ENCODE peak calls at places on chromosome 6, in nine cellular contexts. T, S, L, X, R, Q, G, W and I are unnamed samples.

GRCh38 chr6:155495011-155495768 is 39.6 kb upstream of the NOX3 start:
- DNase-seq in W (peak), G (no peak), S (peak), X (peak), T (peak), L (no peak), R (peak), Q (peak), I (no peak)

GRCh38 chr6:44012078-44012493 is 115.2 kb downstream of the MRPL14 start:
- DNase-seq in W (no peak), S (no peak), T (peak), G (no peak), L (no peak), X (no peak), Q (peak), R (no peak), I (no peak)

GRCh38 chr6:29995346-29995777 is 53.0 kb downstream of the HLA-A start:
- DNase-seq in L (no peak), X (no peak), Q (no peak), S (no peak), T (peak), R (no peak), G (no peak), W (no peak), I (no peak)

GRCh38 chr6:100663219-100663863 is 198.6 kb upstream of the SIM1 start:
- DNase-seq in L (no peak), T (peak), X (no peak), Q (peak), R (no peak), S (no peak), W (no peak), G (no peak), I (no peak)

GRCh38 chr6:167907837-167908681 is 81.3 kb downstream of the AFDN start:
- DNase-seq in G (no peak), X (no peak), L (no peak), T (peak), R (no peak), W (no peak), S (no peak), Q (no peak), I (no peak)

GRCh38 chr6:133241088-133241900 is at the start of gene EYA4:
- DNase-seq in G (no peak), L (no peak), Q (no peak), X (peak), T (peak), R (no peak), W (peak), S (no peak), I (no peak)

GRCh38 chr6:132430110-132430509 is 28.8 kb upstream of the MOXD1 start:
- DNase-seq in X (no peak), S (no peak), W (no peak), G (no peak), R (no peak), T (no peak), Q (no peak), L (no peak), I (no peak)

GRCh38 chr6:83303426-83303825 is 110.3 kb downstream of the RWDD2A start:
- DNase-seq in W (no peak), Q (no peak), L (no peak), R (no peak), T (peak), X (no peak), G (no peak), S (no peak), I (no peak)

GRCh38 chr6:8059129-8059528 is 5.1 kb downstream of the BLOC1S5 start:
- DNase-seq in G (no peak), L (no peak), R (no peak), X (no peak), W (no peak), S (no peak), Q (no peak), T (peak), I (peak)

GRCh38 chr6:6920984-6921313 is 186.8 kb upstream of the RREB1 start:
- DNase-seq in T (no peak), L (no peak), Q (no peak), R (no peak), S (no peak), W (no peak), X (no peak), G (no peak), I (no peak)

GRCh38 chr6:100463685-100464161 is 998 bp downstream of the SIM1 start:
- DNase-seq in S (no peak), W (no peak), G (no peak), R (no peak), Q (no peak), T (no peak), L (no peak), X (no peak), I (no peak)

GRCh38 chr6:41607036-41607435 is 31.2 kb upstream of the MDFI start:
- DNase-seq in R (no peak), X (no peak), T (no peak), Q (no peak), W (no peak), G (no peak), L (no peak), S (no peak), I (no peak)

GRCh38 chr6:129469070-129469662 is 240.8 kb downstream of the ARHGAP18 start:
- DNase-seq in W (no peak), S (no peak), T (peak), L (no peak), R (no peak), Q (no peak), G (no peak), X (no peak), I (no peak)

GRCh38 chr6:101083533-101084172 is 202.5 kb upstream of the ASCC3 start:
- DNase-seq in X (no peak), W (no peak), T (peak), Q (no peak), L (no peak), R (no peak), G (no peak), S (no peak), I (no peak)

GRCh38 chr6:136795996-136796395 is 3.7 kb upstream of the MAP3K5 start:
- DNase-seq in T (no peak), G (no peak), L (no peak), X (no peak), R (no peak), W (no peak), Q (no peak), S (no peak), I (no peak)

GRCh38 chr6:18155273-18155863 is at the start of gene KDM1B:
- DNase-seq in Q (peak), R (peak), G (no peak), L (peak), X (no peak), S (peak), W (peak), T (peak), I (peak)

GRCh38 chr6:122109075-122109474 is 290.4 kb upstream of the HSF2 start:
- DNase-seq in Q (no peak), G (no peak), L (no peak), W (no peak), X (no peak), T (peak), S (no peak), R (no peak), I (no peak)

GRCh38 chr6:36324715-36325114 is 12.0 kb downstream of the BNIP5 start:
- DNase-seq in S (no peak), X (no peak), Q (no peak), R (no peak), T (no peak), W (no peak), L (no peak), G (no peak), I (no peak)

GRCh38 chr6:169931223-169931760 is 179.9 kb downstream of the ERMARD start:
- DNase-seq in L (no peak), Q (no peak), G (no peak), R (no peak), W (no peak), T (no peak), X (no peak), S (no peak), I (no peak)

GRCh38 chr6:53934013-53934412 is 139.2 kb downstream of the LRRC1 start:
- DNase-seq in L (no peak), S (no peak), X (no peak), Q (no peak), G (no peak), T (no peak), W (no peak), R (no peak), I (no peak)

GRCh38 chr6:75437451-75438185 is 56.0 kb downstream of the FILIP1 start:
- DNase-seq in S (no peak), X (no peak), Q (no peak), G (no peak), R (no peak), T (peak), W (no peak), L (no peak), I (no peak)

GRCh38 chr6:128696651-128697391 is 176.4 kb upstream of the PTPRK start:
- DNase-seq in R (no peak), W (no peak), G (no peak), X (no peak), Q (peak), L (no peak), T (peak), S (no peak), I (no peak)

GRCh38 chr6:132423839-132424238 is 22.6 kb upstream of the MOXD1 start:
- DNase-seq in S (no peak), X (no peak), W (no peak), R (no peak), G (no peak), Q (no peak), L (no peak), T (no peak), I (no peak)

GRCh38 chr6:107344981-107345380 is 114.4 kb downstream of the PDSS2 start:
- DNase-seq in R (no peak), L (no peak), X (no peak), W (no peak), G (no peak), Q (no peak), T (no peak), S (no peak), I (no peak)

GRCh38 chr6:137810554-137811120 is 56.4 kb upstream of the TNFAIP3 start:
- DNase-seq in X (no peak), S (no peak), W (no peak), R (no peak), G (no peak), Q (no peak), L (no peak), T (no peak), I (no peak)

GRCh38 chr6:137808836-137809315 is 58.2 kb upstream of the TNFAIP3 start:
- DNase-seq in S (no peak), X (no peak), Q (no peak), W (no peak), L (no peak), G (no peak), R (no peak), T (no peak), I (no peak)

GRCh38 chr6:137811912-137812553 is 55.0 kb upstream of the TNFAIP3 start:
- DNase-seq in Q (no peak), L (no peak), X (no peak), T (no peak), W (no peak), R (no peak), S (no peak), G (no peak), I (no peak)

GRCh38 chr6:137813308-137813707 is 53.8 kb upstream of the TNFAIP3 start:
- DNase-seq in S (no peak), W (no peak), G (no peak), X (no peak), Q (no peak), L (no peak), T (no peak), R (no peak), I (no peak)

GRCh38 chr6:137811121-137811911 is 55.7 kb upstream of the TNFAIP3 start:
- DNase-seq in Q (peak), W (peak), R (peak), T (peak), G (peak), S (peak), L (peak), X (peak), I (peak)
- H3K4me3 ChIP-seq in Q (no peak), W (no peak), R (no peak), T (no peak), G (peak), S (no peak), L (no peak), X (no peak), I (peak)

GRCh38 chr6:62285612-62286469 is at the start of gene KHDRBS2:
- DNase-seq in T (peak), Q (no peak), R (peak), X (peak), G (no peak), L (no peak), W (peak), S (peak), I (no peak)

GRCh38 chr6:62283359-62283758 is 2.7 kb downstream of the KHDRBS2 start:
- DNase-seq in Q (no peak), G (no peak), L (no peak), S (no peak), T (no peak), X (no peak), R (no peak), W (no peak), I (no peak)

GRCh38 chr6:62286470-62286843 is 432 bp upstream of the KHDRBS2 start:
- DNase-seq in S (no peak), G (no peak), X (no peak), T (no peak), W (no peak), L (no peak), R (no peak), Q (no peak), I (no peak)

GRCh38 chr6:62284725-62285124 is 1.3 kb downstream of the KHDRBS2 start:
- DNase-seq in T (no peak), L (no peak), W (no peak), Q (no peak), X (no peak), S (no peak), G (no peak), R (no peak), I (no peak)

GRCh38 chr6:62283828-62284411 is 2.1 kb downstream of the KHDRBS2 start:
- DNase-seq in X (no peak), R (no peak), G (no peak), S (no peak), T (peak), Q (no peak), W (no peak), L (no peak), I (no peak)
- H3K4me3 ChIP-seq in X (no peak), R (no peak), G (no peak), S (no peak), T (no peak), Q (no peak), W (no peak), L (no peak), I (no peak)

GRCh38 chr6:4351857-4352669 is 216.7 kb upstream of the ECI2 start:
- DNase-seq in Q (peak), S (peak), X (peak), T (peak), W (peak), G (no peak), L (no peak), R (peak), I (no peak)
- H3K4me3 ChIP-seq in Q (no peak), S (no peak), X (peak), T (peak), W (peak), G (no peak), L (no peak), R (no peak), I (no peak)

GRCh38 chr6:152176219-152176745 is 368.8 kb downstream of the ESR1 start:
- DNase-seq in S (no peak), L (no peak), W (no peak), Q (no peak), T (no peak), X (no peak), G (no peak), R (no peak), I (no peak)

GRCh38 chr6:152170313-152170701 is 362.8 kb downstream of the ESR1 start:
- DNase-seq in W (no peak), R (no peak), S (no peak), L (no peak), X (no peak), G (no peak), Q (no peak), T (no peak), I (no peak)

GRCh38 chr6:152173321-152173720 is 365.8 kb downstream of the ESR1 start:
- DNase-seq in X (no peak), R (no peak), W (no peak), L (no peak), Q (no peak), G (no peak), S (no peak), T (peak), I (no peak)

GRCh38 chr6:152170702-152171667 is 363.5 kb downstream of the ESR1 start:
- DNase-seq in T (no peak), Q (peak), G (no peak), L (peak), S (no peak), W (no peak), X (no peak), R (no peak), I (peak)

GRCh38 chr6:152173957-152174356 is 366.5 kb downstream of the ESR1 start:
- DNase-seq in S (no peak), R (no peak), X (no peak), G (no peak), L (no peak), W (no peak), T (no peak), Q (no peak), I (no peak)
- H3K4me3 ChIP-seq in S (no peak), R (no peak), X (no peak), G (no peak), L (no peak), W (no peak), T (no peak), Q (no peak), I (peak)

GRCh38 chr6:166503167-166503744 is 83.2 kb downstream of the RAMACL start:
- DNase-seq in T (no peak), L (no peak), S (no peak), R (no peak), W (no peak), X (no peak), Q (no peak), G (no peak), I (no peak)
- H3K4me3 ChIP-seq in T (no peak), L (no peak), S (no peak), R (no peak), W (no peak), X (no peak), Q (no peak), G (no peak), I (no peak)

GRCh38 chr6:110812719-110813118 is 2.5 kb downstream of the CDK19 start:
- DNase-seq in W (no peak), T (no peak), L (no peak), G (no peak), X (no peak), S (no peak), R (no peak), Q (no peak), I (no peak)
- H3K4me3 ChIP-seq in W (no peak), T (no peak), L (no peak), G (no peak), X (no peak), S (no peak), R (no peak), Q (no peak), I (no peak)

DNA sequence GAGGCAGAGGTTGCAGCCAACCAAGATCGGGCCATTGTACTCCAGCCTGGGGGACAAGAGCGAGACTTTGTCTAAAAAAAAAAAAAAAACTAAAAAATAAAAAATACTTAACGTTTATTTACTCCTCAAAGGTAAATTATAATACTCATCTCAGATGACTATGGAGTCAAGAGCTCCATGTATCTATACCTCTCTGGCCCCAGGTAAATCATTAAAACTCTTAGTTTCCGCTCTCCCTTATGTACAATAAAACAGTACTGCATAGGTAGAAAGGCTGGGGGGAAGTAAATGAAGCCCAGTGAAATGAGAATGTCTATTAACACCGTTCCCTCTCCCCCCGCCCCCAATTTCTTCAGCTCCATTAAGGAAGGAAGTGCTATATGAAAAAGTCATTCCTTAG is 1.2 kb downstream of the SRSF12 start:
- DNase-seq in W (no peak), X (no peak), T (no peak), Q (no peak), L (no peak), S (no peak), G (no peak), R (no peak), I (no peak)
- H3K4me3 ChIP-seq in W (peak), X (no peak), T (no peak), Q (no peak), L (peak), S (no peak), G (no peak), R (no peak), I (peak)

DNA sequence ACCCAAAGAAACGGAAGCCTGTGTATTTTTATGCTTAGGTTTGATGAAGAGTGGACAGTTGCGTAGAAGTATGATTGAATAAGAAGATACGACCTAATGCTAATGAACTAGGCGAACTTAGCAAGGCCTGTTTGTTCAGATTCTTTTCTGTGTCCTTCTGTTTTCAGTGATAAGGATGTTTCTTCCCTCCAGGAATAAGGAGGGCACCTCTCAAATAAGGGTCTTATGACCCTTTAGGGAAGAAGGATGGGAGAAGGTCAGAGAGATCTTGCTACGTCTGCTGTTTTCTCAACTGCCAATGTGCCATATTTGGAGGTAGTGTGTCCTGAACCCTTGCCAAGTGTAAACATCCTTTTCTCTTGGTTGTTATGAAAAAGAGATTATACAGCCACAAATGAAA is 524.8 kb downstream of the UTRN start:
- DNase-seq in W (no peak), X (no peak), L (no peak), G (no peak), R (no peak), S (no peak), Q (no peak), T (no peak), I (no peak)
- H3K4me3 ChIP-seq in W (no peak), X (no peak), L (no peak), G (no peak), R (no peak), S (no peak), Q (no peak), T (no peak), I (no peak)

DNA sequence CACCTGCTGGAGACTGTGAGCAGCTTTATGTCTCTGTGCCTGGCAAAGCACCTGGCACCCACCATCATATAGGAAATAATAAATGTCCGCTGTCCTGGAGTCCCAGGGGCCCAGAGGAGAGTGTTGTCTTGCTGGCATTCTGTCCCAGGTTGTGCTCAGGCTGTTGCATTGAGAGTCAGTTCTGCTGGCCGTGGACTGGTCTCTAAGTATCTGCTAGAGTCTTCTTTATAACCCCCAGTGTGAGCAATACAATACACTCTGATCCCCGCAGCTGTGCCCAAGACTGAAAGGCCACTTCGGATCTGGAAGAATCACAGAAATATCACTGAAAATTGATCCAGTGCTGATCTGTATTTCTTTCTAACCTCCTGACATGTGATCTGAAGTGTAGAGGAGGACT is 38.3 kb upstream of the HINT3 start:
- DNase-seq in W (no peak), R (no peak), X (no peak), G (no peak), S (no peak), Q (no peak), L (no peak), T (no peak), I (no peak)
- H3K4me3 ChIP-seq in W (no peak), R (no peak), X (no peak), G (no peak), S (no peak), Q (no peak), L (no peak), T (no peak), I (peak)

GRCh38 chr6:96923871-96924493 is 546 bp upstream of the KLHL32 start:
- DNase-seq in T (no peak), L (peak), G (no peak), R (no peak), X (no peak), S (no peak), W (no peak), Q (no peak), I (no peak)

GRCh38 chr6:96926425-96926824 is 1.9 kb downstream of the KLHL32 start:
- DNase-seq in L (no peak), X (no peak), G (no peak), T (no peak), W (no peak), S (no peak), R (no peak), Q (no peak), I (no peak)

GRCh38 chr6:96927660-96928059 is 3.1 kb downstream of the KLHL32 start:
- DNase-seq in G (no peak), R (no peak), X (no peak), L (no peak), Q (no peak), T (no peak), W (no peak), S (no peak), I (no peak)

GRCh38 chr6:96925290-96925687 is 761 bp downstream of the KLHL32 start:
- DNase-seq in W (no peak), L (no peak), X (no peak), G (no peak), Q (no peak), R (no peak), S (no peak), T (no peak), I (no peak)

DNA sequence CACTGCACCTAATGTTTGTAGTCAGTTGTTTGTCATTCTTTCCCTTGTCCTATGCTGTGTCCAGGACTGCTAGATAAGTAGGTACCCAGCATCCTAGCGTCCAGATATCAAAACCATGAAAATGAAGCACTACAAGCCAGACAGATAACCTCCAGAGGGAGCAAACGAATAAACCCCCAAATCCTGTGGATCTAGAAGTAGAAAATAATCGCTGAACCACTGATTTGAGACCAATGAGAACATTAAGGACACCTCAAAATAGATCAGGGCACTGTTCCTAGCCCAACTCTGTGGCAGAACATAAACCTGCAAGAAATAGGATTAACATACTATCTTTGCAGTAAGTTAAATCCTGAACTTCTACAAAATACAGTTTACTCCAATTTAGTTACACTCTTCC is 1.1 kb upstream of the KLHL32 start:
- DNase-seq in W (no peak), L (no peak), S (no peak), T (no peak), Q (no peak), X (no peak), G (no peak), R (no peak), I (no peak)
- H3K4me3 ChIP-seq in W (peak), L (no peak), S (no peak), T (no peak), Q (no peak), X (no peak), G (no peak), R (no peak), I (peak)